ENCODE peak calls at places on chromosomes 7 and 10, in five cellular contexts. B, W, P, J and D are unnamed samples.
A peak's percentile ranks its signal among the peaks of the same experiment; 100 is the strongest.

GRCh38 chr7:29488977-29489376 is 74.7 kb upstream of the PRR15 start:
- DNase-seq in B (no peak), W (no peak), P (no peak), J (peak; percentile 32), D (no peak)

GRCh38 chr7:103343758-103344452 is 662 bp downstream of the DNAJC2 start:
- DNase-seq in B (peak; percentile 50), W (peak; percentile 34), P (no peak), J (no peak), D (no peak)

GRCh38 chr7:118195837-118196474 is 12.0 kb downstream of the LSM8 start:
- DNase-seq in B (peak; percentile 77), W (peak; percentile 80), P (no peak), J (peak; percentile 25), D (peak; percentile 49)

GRCh38 chr7:143229054-143229790 is 7.4 kb downstream of the TAS2R40 start:
- DNase-seq in B (no peak), W (no peak), P (no peak), J (no peak), D (no peak)

GRCh38 chr7:78435355-78435754 is 636.8 kb downstream of the PHTF2 start:
- DNase-seq in B (no peak), W (no peak), P (no peak), J (no peak), D (no peak)

GRCh38 chr10:123837771-123838170 is 53.8 kb downstream of the CPXM2 start:
- DNase-seq in B (no peak), W (no peak), P (no peak), J (no peak), D (no peak)

GRCh38 chr10:76302936-76303656 is 871.7 kb downstream of the LRMDA start:
- DNase-seq in B (no peak), W (no peak), P (no peak), J (no peak), D (no peak)

GRCh38 chr10:11858093-11858492 is 34.9 kb downstream of the PROSER2 start:
- DNase-seq in B (no peak), W (no peak), P (no peak), J (no peak), D (no peak)

GRCh38 chr7:101115215-101115614 is 11.7 kb upstream of the SERPINE1 start:
- DNase-seq in B (no peak), W (no peak), P (no peak), J (no peak), D (no peak)

GRCh38 chr10:7601023-7601656 is 65.6 kb downstream of the ITIH5 start:
- DNase-seq in B (no peak), W (no peak), P (no peak), J (no peak), D (no peak)

GRCh38 chr7:73954861-73955260 is 73.1 kb upstream of the ELN start:
- DNase-seq in B (no peak), W (no peak), P (no peak), J (no peak), D (no peak)

GRCh38 chr7:94223375-94224084 is 171.2 kb upstream of the COL1A2 start:
- DNase-seq in B (no peak), W (no peak), P (no peak), J (no peak), D (no peak)

GRCh38 chr10:132574288-132574687 is 36.7 kb downstream of the INPP5A start:
- DNase-seq in B (no peak), W (no peak), P (no peak), J (no peak), D (no peak)

GRCh38 chr7:19116121-19117080 is 1.0 kb downstream of the TWIST1 start:
- DNase-seq in B (no peak), W (peak; percentile 56), P (peak; percentile 66), J (no peak), D (peak; percentile 28)

GRCh38 chr7:157568785-157569584 is 232.2 kb downstream of the DNAJB6 start:
- DNase-seq in B (peak; percentile 68), W (peak; percentile 70), P (no peak), J (no peak), D (peak; percentile 66)

GRCh38 chr7:152176797-152177196 is 151.3 kb downstream of the GALNT11 start:
- DNase-seq in B (no peak), W (no peak), P (no peak), J (no peak), D (no peak)

GRCh38 chr10:3785849-3786290 is 861 bp upstream of the KLF6 start:
- DNase-seq in B (peak; percentile 73), W (peak; percentile 57), P (peak; percentile 76), J (no peak), D (peak; percentile 53)

GRCh38 chr7:157502701-157503111 is 165.9 kb downstream of the DNAJB6 start:
- DNase-seq in B (peak; percentile 74), W (no peak), P (peak; percentile 28), J (no peak), D (peak; percentile 41)

GRCh38 chr7:131123991-131124629 is 203.6 kb upstream of the MKLN1 start:
- DNase-seq in B (peak; percentile 83), W (no peak), P (no peak), J (no peak), D (no peak)

DNA sequence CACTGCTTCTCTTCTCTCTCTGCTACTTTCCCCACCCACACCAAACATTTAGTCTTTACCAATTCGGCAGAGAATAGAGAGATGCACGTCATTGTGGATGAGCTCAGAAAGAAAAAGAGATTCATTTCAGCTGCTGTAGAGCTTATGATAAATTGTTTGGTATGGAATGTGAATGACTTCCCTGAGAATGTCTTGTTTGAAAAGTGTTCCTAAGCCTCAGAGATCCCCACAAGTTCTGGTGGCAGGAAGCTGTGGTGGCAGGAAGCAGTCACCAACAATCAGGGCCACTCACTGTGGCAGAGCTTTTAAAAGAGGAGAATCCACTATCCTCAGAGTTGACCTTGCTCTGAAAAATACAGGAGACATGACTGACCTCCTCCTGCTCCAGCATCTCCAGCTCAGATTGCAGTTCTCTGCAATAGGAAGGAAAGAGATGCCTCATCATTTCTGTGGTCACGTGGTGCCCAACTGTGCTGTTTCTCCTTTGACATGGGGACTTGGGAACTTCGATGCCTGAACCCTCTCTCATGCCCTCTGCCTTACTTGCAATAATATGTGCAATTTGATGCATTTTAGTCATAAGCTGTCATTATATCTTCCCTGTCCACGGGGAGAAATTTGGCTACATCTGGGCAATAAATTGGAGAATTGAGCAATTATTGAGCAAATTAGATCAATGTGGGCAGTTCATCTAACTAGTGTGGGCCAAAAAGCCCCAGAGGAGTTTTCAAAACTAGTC is 76.5 kb downstream of the BMPER start:
- DNase-seq in B (no peak), W (no peak), P (no peak), J (no peak), D (no peak)
- H3K27ac ChIP-seq in B (no peak overlapping the region), W (no peak overlapping the region), P (no peak overlapping the region), J (no peak overlapping the region), D (no peak overlapping the region)

GRCh38 chr7:39623312-39624201 is at the start of gene RALA:
- DNase-seq in B (peak; percentile 95), W (peak; percentile 95), P (peak; percentile 93), J (peak; percentile 54), D (peak; percentile 92)

GRCh38 chr7:39621784-39622411 is 1.5 kb upstream of the RALA start:
- DNase-seq in B (no peak), W (no peak), P (no peak), J (no peak), D (no peak)

GRCh38 chr7:39624202-39624807 is 933 bp downstream of the RALA start:
- DNase-seq in B (no peak), W (peak; percentile 39), P (no peak), J (no peak), D (no peak)

GRCh38 chr7:39622609-39623311 is 612 bp upstream of the RALA start:
- DNase-seq in B (no peak), W (no peak), P (no peak), J (no peak), D (no peak)

DNA sequence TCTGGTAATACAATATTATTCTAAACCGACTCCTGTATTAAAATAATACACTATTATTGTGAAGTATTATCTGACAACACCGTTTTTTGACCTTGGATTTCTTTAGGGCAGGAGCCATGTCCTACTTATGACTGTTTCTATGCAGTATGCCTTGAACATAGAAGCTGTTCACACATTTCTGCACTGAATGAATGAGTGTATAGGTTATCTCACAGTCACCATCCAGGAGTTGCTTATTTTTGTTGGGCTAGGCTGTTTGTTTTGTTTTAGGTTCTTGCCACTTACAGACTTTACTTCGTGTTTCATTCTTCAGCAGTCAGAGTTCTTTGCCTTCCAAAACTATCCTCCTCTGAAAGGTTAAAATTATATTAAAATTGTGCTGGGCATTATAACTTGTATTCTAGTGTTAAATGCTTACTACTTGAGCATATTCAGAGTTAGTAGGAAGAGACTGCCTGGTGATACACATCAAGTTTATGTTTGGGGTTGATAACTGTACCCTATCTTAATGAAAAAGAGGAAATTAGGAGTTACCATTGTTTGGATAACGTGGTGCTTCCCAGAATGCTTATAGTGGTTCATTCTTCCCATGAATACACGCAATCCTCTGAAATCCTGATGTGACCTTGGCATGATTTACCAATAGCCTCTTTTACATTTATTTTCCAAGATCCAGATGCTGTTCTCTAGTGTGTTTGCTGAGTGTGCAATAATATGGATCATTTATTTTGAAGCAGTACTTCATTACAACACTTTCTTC is 1.7 kb downstream of the RALA start:
- DNase-seq in B (no peak), W (no peak), P (no peak), J (no peak), D (no peak)
- H3K4me3 ChIP-seq in B (peak overlapping the region; percentile 85), W (no peak overlapping the region), P (no peak overlapping the region), J (peak overlapping the region; percentile 97), D (peak overlapping the region; percentile 73)

DNA sequence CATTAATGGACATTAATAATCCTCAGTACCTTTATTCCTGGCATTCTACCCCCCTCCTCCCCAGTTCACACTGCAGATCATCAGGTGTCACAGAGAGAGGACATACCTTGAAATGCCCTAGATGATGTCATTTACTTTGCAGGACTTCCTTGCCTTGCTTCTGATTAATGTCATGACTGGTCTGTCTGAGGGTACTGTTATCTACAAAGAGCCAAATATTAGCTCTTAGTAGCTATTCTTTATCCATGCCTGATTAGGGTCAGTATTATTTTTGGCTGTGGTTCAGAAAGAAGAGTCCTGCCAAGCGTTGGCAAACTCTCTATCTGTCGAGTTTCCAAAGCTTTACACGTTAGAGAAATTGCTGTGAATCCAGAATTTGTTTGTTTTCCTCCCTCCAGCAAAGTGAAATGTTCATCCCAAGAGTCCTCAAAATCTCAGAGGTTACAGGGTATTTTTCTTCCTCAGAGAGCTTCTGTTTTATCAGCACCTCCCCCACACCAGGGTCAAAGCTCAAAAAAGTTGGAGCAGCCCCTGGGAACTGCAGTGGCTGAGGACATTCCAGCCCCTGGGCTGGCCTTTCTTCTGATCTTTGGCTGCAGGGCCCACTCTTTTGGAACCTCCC is 12.6 kb downstream of the SCD start:
- DNase-seq in B (no peak), W (peak; percentile 46), P (no peak), J (no peak), D (no peak)
- H3K27ac ChIP-seq in B (no peak overlapping the region), W (no peak overlapping the region), P (peak overlapping the region; percentile 51), J (no peak overlapping the region), D (no peak overlapping the region)

GRCh38 chr7:51226916-51227535 is 89.6 kb downstream of the COBL start:
- DNase-seq in B (no peak), W (no peak), P (no peak), J (no peak), D (no peak)

GRCh38 chr7:51229620-51230323 is 86.8 kb downstream of the COBL start:
- DNase-seq in B (no peak), W (no peak), P (no peak), J (no peak), D (no peak)

GRCh38 chr7:51227861-51228260 is 88.7 kb downstream of the COBL start:
- DNase-seq in B (no peak), W (no peak), P (no peak), J (no peak), D (no peak)

GRCh38 chr7:51229106-51229537 is 87.5 kb downstream of the COBL start:
- DNase-seq in B (no peak), W (no peak), P (no peak), J (no peak), D (no peak)

GRCh38 chr7:51228386-51228958 is 88.1 kb downstream of the COBL start:
- DNase-seq in B (no peak), W (no peak), P (no peak), J (no peak), D (no peak)
- H3K4me3 ChIP-seq in B (no peak overlapping the region), W (no peak overlapping the region), P (no peak overlapping the region), J (no peak overlapping the region), D (no peak overlapping the region)